ENCODE peak calls at places on chromosomes 3 and 15, in nine cellular contexts. One of them, this sample, is unnamed.

GRCh38 chr3:195580733-195581443 is 2.9 kb downstream of the APOD start:
- DNase-seq in prostate gland: no peak
- DNase-seq in uterus: no peak
- DNase-seq in esophagus squamous epithelium: no peak
- DNase-seq in Peyer's patch: no peak
- DNase-seq in tibial nerve: no peak
- DNase-seq in ovary: peak
- DNase-seq in IMR-90: peak
- DNase-seq in HCT116: no peak
- DNase-seq in this sample: no peak

GRCh38 chr3:189834462-189834861 is 203.3 kb downstream of the TP63 start:
- DNase-seq in prostate gland: no peak
- DNase-seq in uterus: no peak
- DNase-seq in tibial nerve: no peak
- DNase-seq in ovary: no peak
- DNase-seq in IMR-90: no peak
- DNase-seq in esophagus squamous epithelium: no peak
- DNase-seq in HCT116: no peak
- DNase-seq in Peyer's patch: no peak
- DNase-seq in this sample: no peak

GRCh38 chr3:126159476-126159875 is 20.9 kb downstream of the ALDH1L1 start:
- DNase-seq in IMR-90: no peak
- DNase-seq in prostate gland: no peak
- DNase-seq in esophagus squamous epithelium: no peak
- DNase-seq in ovary: no peak
- DNase-seq in Peyer's patch: no peak
- DNase-seq in HCT116: no peak
- DNase-seq in uterus: no peak
- DNase-seq in tibial nerve: no peak
- DNase-seq in this sample: no peak

GRCh38 chr15:85013785-85014184 is 32.1 kb downstream of the PDE8A start:
- DNase-seq in prostate gland: no peak
- DNase-seq in Peyer's patch: no peak
- DNase-seq in IMR-90: no peak
- DNase-seq in esophagus squamous epithelium: no peak
- DNase-seq in uterus: no peak
- DNase-seq in HCT116: no peak
- DNase-seq in ovary: no peak
- DNase-seq in tibial nerve: no peak
- DNase-seq in this sample: no peak

GRCh38 chr3:172559029-172559428 is 35.8 kb upstream of the TNFSF10 start:
- DNase-seq in ovary: no peak
- DNase-seq in IMR-90: no peak
- DNase-seq in Peyer's patch: no peak
- DNase-seq in uterus: no peak
- DNase-seq in esophagus squamous epithelium: no peak
- DNase-seq in HCT116: no peak
- DNase-seq in tibial nerve: peak
- DNase-seq in prostate gland: no peak
- DNase-seq in this sample: no peak

GRCh38 chr3:105523496-105523895 is 156.8 kb downstream of the ALCAM start:
- DNase-seq in IMR-90: peak
- DNase-seq in tibial nerve: no peak
- DNase-seq in ovary: no peak
- DNase-seq in Peyer's patch: no peak
- DNase-seq in uterus: no peak
- DNase-seq in prostate gland: no peak
- DNase-seq in esophagus squamous epithelium: no peak
- DNase-seq in HCT116: no peak
- DNase-seq in this sample: no peak

GRCh38 chr15:94411279-94411678 is 179.9 kb downstream of the MCTP2 start:
- DNase-seq in Peyer's patch: no peak
- DNase-seq in ovary: no peak
- DNase-seq in uterus: no peak
- DNase-seq in esophagus squamous epithelium: no peak
- DNase-seq in HCT116: no peak
- DNase-seq in prostate gland: no peak
- DNase-seq in tibial nerve: no peak
- DNase-seq in IMR-90: no peak
- DNase-seq in this sample: no peak

GRCh38 chr3:188900421-188900941 is 271.3 kb upstream of the TPRG1 start:
- DNase-seq in ovary: no peak
- DNase-seq in tibial nerve: no peak
- DNase-seq in IMR-90: peak
- DNase-seq in prostate gland: peak
- DNase-seq in Peyer's patch: no peak
- DNase-seq in HCT116: peak
- DNase-seq in uterus: no peak
- DNase-seq in esophagus squamous epithelium: no peak
- DNase-seq in this sample: peak

GRCh38 chr15:63712828-63713520 is 115.8 kb downstream of the FBXL22 start:
- DNase-seq in tibial nerve: no peak
- DNase-seq in Peyer's patch: no peak
- DNase-seq in prostate gland: no peak
- DNase-seq in uterus: no peak
- DNase-seq in ovary: no peak
- DNase-seq in esophagus squamous epithelium: no peak
- DNase-seq in HCT116: no peak
- DNase-seq in IMR-90: no peak
- DNase-seq in this sample: no peak

GRCh38 chr15:76418352-76419140 is 82.0 kb downstream of the ISL2 start:
- DNase-seq in uterus: no peak
- DNase-seq in HCT116: no peak
- DNase-seq in Peyer's patch: no peak
- DNase-seq in tibial nerve: no peak
- DNase-seq in prostate gland: peak
- DNase-seq in ovary: no peak
- DNase-seq in IMR-90: no peak
- DNase-seq in esophagus squamous epithelium: no peak
- DNase-seq in this sample: no peak

GRCh38 chr3:66177026-66177425 is 43.8 kb upstream of the SLC25A26 start:
- DNase-seq in tibial nerve: no peak
- DNase-seq in IMR-90: no peak
- DNase-seq in ovary: no peak
- DNase-seq in uterus: no peak
- DNase-seq in esophagus squamous epithelium: no peak
- DNase-seq in Peyer's patch: no peak
- DNase-seq in prostate gland: no peak
- DNase-seq in HCT116: no peak
- DNase-seq in this sample: no peak

GRCh38 chr3:13850161-13850945 is 29.5 kb downstream of the WNT7A start:
- DNase-seq in prostate gland: peak
- DNase-seq in tibial nerve: no peak
- DNase-seq in IMR-90: no peak
- DNase-seq in ovary: no peak
- DNase-seq in HCT116: peak
- DNase-seq in uterus: no peak
- DNase-seq in esophagus squamous epithelium: no peak
- DNase-seq in Peyer's patch: no peak
- DNase-seq in this sample: no peak

GRCh38 chr3:4547799-4548198 is 54.7 kb downstream of the ITPR1 start:
- DNase-seq in HCT116: no peak
- DNase-seq in prostate gland: no peak
- DNase-seq in esophagus squamous epithelium: no peak
- DNase-seq in uterus: no peak
- DNase-seq in IMR-90: no peak
- DNase-seq in Peyer's patch: no peak
- DNase-seq in ovary: no peak
- DNase-seq in tibial nerve: no peak
- DNase-seq in this sample: no peak

GRCh38 chr3:10194328-10195071 is 29.8 kb downstream of the IRAK2 start:
- DNase-seq in esophagus squamous epithelium: no peak
- DNase-seq in uterus: no peak
- DNase-seq in Peyer's patch: peak
- DNase-seq in ovary: no peak
- DNase-seq in HCT116: no peak
- DNase-seq in tibial nerve: no peak
- DNase-seq in IMR-90: no peak
- DNase-seq in prostate gland: peak
- DNase-seq in this sample: no peak

GRCh38 chr3:146883292-146883691 is 278.1 kb upstream of the PLSCR5 start:
- DNase-seq in uterus: no peak
- DNase-seq in Peyer's patch: no peak
- DNase-seq in tibial nerve: no peak
- DNase-seq in HCT116: no peak
- DNase-seq in ovary: no peak
- DNase-seq in esophagus squamous epithelium: no peak
- DNase-seq in prostate gland: no peak
- DNase-seq in IMR-90: no peak
- DNase-seq in this sample: no peak

GRCh38 chr15:96181873-96182301 is 148.6 kb upstream of the NR2F2 start:
- DNase-seq in HCT116: no peak
- DNase-seq in uterus: peak
- DNase-seq in ovary: peak
- DNase-seq in Peyer's patch: peak
- DNase-seq in tibial nerve: peak
- DNase-seq in IMR-90: peak
- DNase-seq in prostate gland: no peak
- DNase-seq in esophagus squamous epithelium: no peak
- DNase-seq in this sample: no peak

DNA sequence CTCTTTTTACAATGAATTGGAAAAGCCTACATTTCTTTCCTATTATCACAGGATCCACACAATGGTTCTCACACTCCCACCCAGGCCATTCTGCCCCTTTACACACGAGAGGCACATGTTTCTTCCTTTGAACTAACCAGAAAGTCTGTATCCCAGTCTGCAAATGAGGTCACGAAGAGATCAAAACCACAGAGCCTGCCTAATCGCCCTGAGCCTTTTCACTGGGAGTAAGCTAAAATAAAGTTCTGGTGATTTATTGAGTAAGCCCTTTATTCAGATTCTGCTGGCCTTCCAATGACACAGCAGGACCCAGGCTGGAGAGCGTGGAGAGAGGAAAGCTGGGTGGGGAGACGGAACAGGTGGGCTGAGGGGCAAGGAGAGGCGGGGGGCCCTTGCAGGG is 78.7 kb downstream of the ATP1B3 start:
- DNase-seq in tibial nerve: no peak
- DNase-seq in esophagus squamous epithelium: no peak
- DNase-seq in IMR-90: peak
- DNase-seq in Peyer's patch: no peak
- DNase-seq in uterus: no peak
- DNase-seq in prostate gland: no peak
- DNase-seq in HCT116: no peak
- DNase-seq in ovary: no peak
- DNase-seq in this sample: no peak
- H3K4me3 ChIP-seq in tibial nerve: no peak
- H3K4me3 ChIP-seq in esophagus squamous epithelium: peak
- H3K4me3 ChIP-seq in IMR-90: no peak
- H3K4me3 ChIP-seq in Peyer's patch: no peak
- H3K4me3 ChIP-seq in uterus: no peak
- H3K4me3 ChIP-seq in prostate gland: no peak
- H3K4me3 ChIP-seq in HCT116: no peak
- H3K4me3 ChIP-seq in ovary: no peak
- H3K4me3 ChIP-seq in this sample: no peak

DNA sequence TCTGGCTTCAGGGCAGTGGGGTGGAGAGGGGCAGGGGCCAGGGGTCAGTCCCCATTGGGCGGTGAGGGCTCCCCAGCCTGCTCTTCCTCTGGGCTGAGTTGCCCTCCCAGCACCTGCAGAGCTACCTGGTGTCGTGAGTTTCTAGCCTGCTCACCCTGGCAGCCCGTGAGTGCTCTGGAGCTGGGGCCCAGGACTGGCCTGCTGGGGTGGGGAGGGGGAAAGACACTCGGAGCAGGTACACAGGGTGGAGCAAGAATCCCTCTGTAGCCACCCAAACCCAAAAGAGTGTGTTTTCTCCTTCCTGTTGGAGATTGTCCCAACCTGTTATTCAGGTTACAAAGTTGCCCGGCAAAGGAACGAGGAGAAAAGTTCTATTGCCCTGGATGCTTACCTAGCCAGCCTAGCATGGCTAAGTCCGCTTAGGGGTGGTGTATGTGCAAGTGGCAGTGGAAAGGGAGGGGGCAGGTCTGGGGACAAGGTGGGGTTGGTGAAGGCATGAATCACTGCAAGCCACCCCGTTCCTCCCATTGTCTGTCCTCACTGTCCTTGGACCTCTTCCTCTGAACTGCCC is 8.9 kb downstream of the FAM3D start:
- DNase-seq in prostate gland: peak
- DNase-seq in Peyer's patch: peak
- DNase-seq in esophagus squamous epithelium: no peak
- DNase-seq in HCT116: no peak
- DNase-seq in uterus: no peak
- DNase-seq in ovary: no peak
- DNase-seq in tibial nerve: no peak
- DNase-seq in IMR-90: no peak
- DNase-seq in this sample: no peak
- TF ChIP-seq POLR2A in prostate gland: no peak
- TF ChIP-seq POLR2A in Peyer's patch: peak
- TF ChIP-seq POLR2A in esophagus squamous epithelium: no peak
- TF ChIP-seq POLR2A in HCT116: no peak
- TF ChIP-seq POLR2A in uterus: no peak
- TF ChIP-seq POLR2A in ovary: no peak
- TF ChIP-seq POLR2A in tibial nerve: no peak
- TF ChIP-seq POLR2A in IMR-90: no peak
- TF ChIP-seq POLR2A in this sample: no peak

GRCh38 chr15:45594322-45594721 is 7.1 kb downstream of the BLOC1S6 start:
- DNase-seq in Peyer's patch: no peak
- DNase-seq in IMR-90: peak
- DNase-seq in prostate gland: no peak
- DNase-seq in HCT116: no peak
- DNase-seq in ovary: no peak
- DNase-seq in uterus: no peak
- DNase-seq in tibial nerve: no peak
- DNase-seq in esophagus squamous epithelium: no peak
- DNase-seq in this sample: no peak
- H3K4me3 ChIP-seq in Peyer's patch: no peak
- H3K4me3 ChIP-seq in IMR-90: no peak
- H3K4me3 ChIP-seq in prostate gland: no peak
- H3K4me3 ChIP-seq in HCT116: no peak
- H3K4me3 ChIP-seq in ovary: no peak
- H3K4me3 ChIP-seq in uterus: no peak
- H3K4me3 ChIP-seq in tibial nerve: no peak
- H3K4me3 ChIP-seq in esophagus squamous epithelium: no peak
- H3K4me3 ChIP-seq in this sample: no peak

DNA sequence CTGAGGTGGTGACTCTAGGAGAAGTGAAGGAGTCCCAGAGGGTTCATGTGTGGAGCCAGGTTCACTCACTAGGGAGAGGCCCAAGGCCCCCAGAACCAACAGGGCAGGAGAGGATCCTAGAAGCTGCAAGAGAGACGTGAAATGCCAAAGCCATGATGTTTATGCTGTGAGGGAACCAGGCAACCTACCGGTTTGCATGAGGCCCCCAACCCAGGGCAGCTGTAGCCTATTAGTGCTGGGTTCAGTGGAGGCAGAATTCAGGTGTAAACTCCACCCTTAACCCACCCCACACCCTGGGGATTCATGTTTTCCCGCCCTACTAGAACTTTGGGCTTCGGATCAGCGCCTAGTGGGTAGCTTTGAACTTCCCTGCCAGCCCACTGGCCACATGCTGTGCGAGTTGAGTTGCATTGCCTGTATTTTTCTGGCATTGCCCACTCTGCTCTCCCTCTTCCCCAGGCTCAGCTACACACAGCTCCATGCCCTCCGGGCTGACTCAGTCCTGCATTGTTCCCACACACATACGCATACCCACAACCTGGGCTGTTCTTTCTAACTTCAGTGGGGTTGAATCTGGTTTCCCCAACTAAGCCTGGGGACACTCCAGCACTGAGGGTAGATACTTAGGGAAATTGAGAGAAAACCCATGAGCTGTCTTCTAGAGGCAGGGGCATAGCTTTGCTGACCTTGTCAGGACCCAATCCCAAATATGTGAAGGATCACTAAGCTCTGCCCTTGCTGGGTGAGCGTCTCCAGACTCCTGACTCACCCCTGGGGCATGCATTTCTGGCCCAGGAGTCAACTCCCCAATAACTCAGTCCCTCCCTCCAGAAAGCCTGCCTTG is 2.0 kb upstream of the ZBTB47 start:
- DNase-seq in ovary: peak
- DNase-seq in uterus: no peak
- DNase-seq in prostate gland: no peak
- DNase-seq in IMR-90: peak
- DNase-seq in esophagus squamous epithelium: no peak
- DNase-seq in tibial nerve: no peak
- DNase-seq in HCT116: no peak
- DNase-seq in Peyer's patch: no peak
- DNase-seq in this sample: no peak
- TF ChIP-seq POLR2A in ovary: no peak
- TF ChIP-seq POLR2A in uterus: no peak
- TF ChIP-seq POLR2A in prostate gland: no peak
- TF ChIP-seq POLR2A in IMR-90: no peak
- TF ChIP-seq POLR2A in esophagus squamous epithelium: no peak
- TF ChIP-seq POLR2A in tibial nerve: no peak
- TF ChIP-seq POLR2A in HCT116: no peak
- TF ChIP-seq POLR2A in Peyer's patch: no peak
- TF ChIP-seq POLR2A in this sample: no peak